ENCODE peak calls at places on chromosomes 6 and 20, in seven cellular contexts. A is suprapubic skin, O is uterus, G is adrenal gland, Q is transverse colon, H is mammary epithelial cell, C is NB4. L is an unnamed sample.

GRCh38 chr20:17895641-17896246 is 72.8 kb downstream of the SNX5 start:
- DNase-seq in H (peak), G (peak), O (peak), A (peak), C (peak), Q (peak), L (peak)

GRCh38 chr6:134908906-134909516 is 40.9 kb downstream of the ALDH8A1 start:
- DNase-seq in H (peak), C (peak), Q (peak), G (peak), A (no peak), O (peak), L (peak)

GRCh38 chr6:55632953-55633352 is 54.0 kb upstream of the HMGCLL1 start:
- DNase-seq in C (no peak), H (peak), A (no peak), O (no peak), G (no peak), Q (no peak), L (no peak)

GRCh38 chr20:8476023-8476422 is 344.0 kb downstream of the PLCB1 start:
- DNase-seq in C (peak), G (no peak), A (no peak), O (no peak), H (no peak), Q (no peak), L (no peak)

GRCh38 chr6:81561071-81561564 is 191.4 kb downstream of the TENT5A start:
- DNase-seq in A (no peak), H (no peak), Q (no peak), O (no peak), C (no peak), G (no peak), L (no peak)

GRCh38 chr6:51936941-51937340 is 150.5 kb downstream of the PKHD1 start:
- DNase-seq in H (no peak), Q (no peak), O (no peak), G (no peak), A (no peak), C (no peak), L (no peak)

GRCh38 chr20:38057351-38057972 is 23.9 kb downstream of the RPRD1B start:
- DNase-seq in O (peak), A (peak), G (peak), H (peak), C (peak), Q (peak), L (peak)

GRCh38 chr6:39280247-39280731 is 33.9 kb downstream of the KCNK17 start:
- DNase-seq in Q (peak), G (peak), C (peak), A (no peak), O (no peak), H (peak), L (no peak)

GRCh38 chr6:130366011-130366963 is at the start of gene TMEM200A:
- DNase-seq in A (peak), C (no peak), Q (peak), H (peak), G (peak), O (peak), L (peak)

GRCh38 chr20:24700166-24700860 is 230.9 kb downstream of the SYNDIG1 start:
- DNase-seq in A (no peak), G (no peak), O (no peak), H (no peak), Q (no peak), C (no peak), L (peak)

GRCh38 chr6:134850906-134851305 is 99.0 kb downstream of the ALDH8A1 start:
- DNase-seq in O (no peak), H (no peak), Q (no peak), G (no peak), C (no peak), A (no peak), L (no peak)

GRCh38 chr6:73585566-73586415 is 65.0 kb upstream of the EEF1A1 start:
- DNase-seq in A (no peak), H (peak), C (peak), Q (peak), O (peak), G (peak), L (no peak)

GRCh38 chr6:42742116-42742894 is 3.6 kb downstream of the TBCC start:
- DNase-seq in C (peak), O (no peak), A (no peak), H (peak), G (no peak), Q (no peak), L (no peak)

GRCh38 chr6:42745638-42746451 is at the start of gene TBCC:
- DNase-seq in O (peak), Q (peak), H (peak), A (peak), C (peak), G (peak), L (peak)

GRCh38 chr6:42744351-42744890 is 1.5 kb downstream of the TBCC start:
- DNase-seq in O (no peak), G (no peak), Q (no peak), A (no peak), H (no peak), C (no peak), L (no peak)

GRCh38 chr6:42746452-42747400 is 823 bp upstream of the TBCC start:
- DNase-seq in Q (peak), O (peak), G (peak), C (peak), H (peak), A (peak), L (peak)

DNA sequence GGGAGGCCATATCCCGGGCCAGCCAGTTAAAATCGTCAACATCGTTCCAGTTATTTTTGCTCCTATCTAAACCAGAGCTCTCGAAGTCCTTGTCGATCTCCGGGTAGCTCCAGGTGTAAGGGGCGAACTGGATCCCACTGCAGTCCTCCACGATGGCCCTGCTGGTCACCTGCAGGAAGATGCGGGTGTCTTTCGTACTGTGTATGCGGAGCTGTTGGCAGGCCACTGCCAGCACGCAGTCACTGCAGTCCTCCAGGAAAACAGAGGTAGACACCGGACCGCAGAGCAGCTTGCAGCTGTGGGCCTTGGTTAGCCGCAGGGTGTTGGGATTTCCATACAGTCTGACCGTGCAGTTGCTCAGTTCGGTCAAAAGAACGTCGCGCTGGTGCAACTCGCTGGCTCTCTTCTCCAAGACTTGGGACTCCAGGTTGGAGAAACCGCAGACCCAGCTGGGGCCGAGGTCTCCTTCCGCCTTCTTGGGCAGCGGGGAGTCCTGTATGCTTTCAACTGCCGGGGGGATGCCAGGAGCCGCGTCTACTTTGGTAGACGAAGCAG is 743 bp downstream of the TBCC start:
- DNase-seq in Q (peak), A (no peak), G (peak), O (peak), H (peak), C (peak), L (no peak)
- H3K4me3 ChIP-seq in Q (peak), A (peak), G (peak), O (peak), H (peak), C (peak), L (peak)

GRCh38 chr6:163187201-163187600 is 227.3 kb upstream of the QKI start:
- DNase-seq in C (no peak), O (no peak), A (no peak), H (no peak), Q (no peak), G (no peak), L (no peak)
- TF ChIP-seq CTCF in C (no peak), O (no peak), A (no peak), H (no peak), Q (no peak), G (no peak), L (no peak)

GRCh38 chr6:44039839-44040350 is 87.4 kb downstream of the MRPL14 start:
- DNase-seq in O (peak), C (no peak), A (no peak), H (no peak), G (peak), Q (no peak), L (peak)

GRCh38 chr6:44043036-44043478 is 84.2 kb downstream of the MRPL14 start:
- DNase-seq in O (no peak), H (peak), C (peak), G (no peak), A (no peak), Q (no peak), L (no peak)

GRCh38 chr6:44040786-44041185 is 86.5 kb downstream of the MRPL14 start:
- DNase-seq in O (peak), Q (no peak), C (no peak), A (no peak), G (peak), H (no peak), L (no peak)

GRCh38 chr6:44042261-44043035 is 84.8 kb downstream of the MRPL14 start:
- DNase-seq in C (no peak), A (no peak), Q (no peak), H (no peak), O (no peak), G (peak), L (no peak)

GRCh38 chr6:44041461-44042260 is 85.6 kb downstream of the MRPL14 start:
- DNase-seq in G (peak), C (peak), Q (peak), A (no peak), O (peak), H (peak), L (no peak)
- H3K4me3 ChIP-seq in G (no peak), C (no peak), Q (no peak), A (no peak), O (no peak), H (no peak), L (no peak)

GRCh38 chr6:5208039-5208438 is 52.7 kb downstream of the LYRM4 start:
- DNase-seq in G (no peak), O (no peak), C (no peak), A (no peak), H (no peak), Q (no peak), L (no peak)

GRCh38 chr6:5205035-5205469 is 55.7 kb downstream of the LYRM4 start:
- DNase-seq in Q (no peak), H (no peak), C (peak), O (peak), A (no peak), G (peak), L (no peak)

GRCh38 chr6:5204340-5204739 is 56.4 kb downstream of the LYRM4 start:
- DNase-seq in Q (no peak), H (peak), G (no peak), C (no peak), O (no peak), A (no peak), L (no peak)

GRCh38 chr6:5206920-5207561 is 53.7 kb downstream of the LYRM4 start:
- DNase-seq in Q (no peak), O (no peak), G (no peak), A (no peak), C (no peak), H (no peak), L (no peak)

DNA sequence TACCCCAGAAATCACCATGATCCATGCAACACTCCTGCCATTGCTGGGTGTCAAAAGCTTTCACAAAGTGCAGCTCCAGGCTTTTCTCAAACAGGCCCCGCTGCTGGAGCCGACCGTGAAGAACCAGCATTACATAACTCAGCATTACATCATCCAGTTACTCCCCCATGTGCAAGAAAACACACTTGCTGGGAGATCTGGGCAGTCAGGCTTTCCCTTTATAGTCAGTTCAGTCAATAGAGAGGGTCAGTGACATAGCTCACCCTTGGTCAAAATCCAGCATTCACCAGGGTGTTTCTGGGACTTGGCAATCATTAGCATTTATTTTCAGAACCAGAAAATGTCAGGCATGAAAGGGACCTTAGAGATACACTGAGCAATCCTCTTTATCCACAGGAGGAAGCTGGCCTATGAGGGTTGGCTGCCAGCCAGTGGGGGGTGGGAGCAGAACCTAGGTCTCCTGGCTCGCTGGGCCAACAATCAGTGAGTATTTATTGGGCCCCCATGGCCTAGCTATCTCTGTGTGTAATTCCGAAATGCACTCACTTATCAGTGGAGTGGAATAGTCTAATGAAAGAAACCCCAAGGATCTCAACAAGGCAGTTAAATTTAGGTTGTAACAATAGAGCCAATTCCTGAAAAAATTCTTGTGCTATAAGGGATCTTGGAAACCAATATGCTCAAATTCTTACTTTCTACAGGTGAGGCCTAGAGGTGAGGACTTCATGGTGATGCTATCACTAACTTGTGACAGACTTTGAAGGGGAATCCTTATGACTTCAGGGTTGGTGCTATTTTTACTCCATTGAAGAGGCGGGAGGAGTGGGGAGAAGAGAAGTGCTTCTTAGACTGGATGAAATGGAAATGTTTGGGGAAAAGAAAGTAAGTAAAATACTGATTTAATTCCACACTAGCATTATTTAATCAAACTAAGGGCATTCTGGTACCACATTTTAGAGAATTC is 54.6 kb downstream of the LYRM4 start:
- DNase-seq in H (peak), O (peak), Q (peak), G (peak), A (no peak), C (peak), L (no peak)
- TF ChIP-seq CTCF in H (no peak), O (no peak), Q (no peak), G (no peak), A (no peak), C (no peak), L (no peak)

GRCh38 chr6:53044572-53044971 is 20.6 kb upstream of the FBXO9 start:
- DNase-seq in O (no peak), Q (no peak), A (no peak), C (no peak), H (no peak), G (no peak), L (no peak)
- H3K4me3 ChIP-seq in O (no peak), Q (no peak), A (no peak), C (no peak), H (no peak), G (no peak), L (no peak)

GRCh38 chr6:158941246-158941645 is 58.8 kb downstream of the RSPH3 start:
- DNase-seq in G (no peak), Q (no peak), C (no peak), H (no peak), A (no peak), O (no peak), L (no peak)

GRCh38 chr6:158938811-158939254 is 61.2 kb downstream of the RSPH3 start:
- DNase-seq in H (no peak), O (no peak), G (no peak), A (no peak), Q (peak), C (peak), L (no peak)

GRCh38 chr6:158938220-158938619 is 61.8 kb downstream of the RSPH3 start:
- DNase-seq in H (no peak), G (no peak), O (no peak), C (no peak), Q (no peak), A (no peak), L (no peak)

GRCh38 chr6:158942349-158942748 is 57.7 kb downstream of the RSPH3 start:
- DNase-seq in C (no peak), H (no peak), Q (no peak), A (no peak), G (no peak), O (no peak), L (no peak)

GRCh38 chr6:158939255-158940170 is 60.5 kb downstream of the RSPH3 start:
- DNase-seq in G (no peak), H (no peak), A (no peak), Q (peak), C (peak), O (no peak), L (no peak)
- TF ChIP-seq CTCF in G (no peak), H (no peak), A (no peak), Q (no peak), C (no peak), O (no peak), L (no peak)